ENCODE peak calls at places on chromosome 20, in seven cellular contexts. One of them, this sample, is unnamed.

GRCh38 chr20:62819494-62820174 is 2.8 kb downstream of the COL9A3 start:
- DNase-seq in lung: no peak
- DNase-seq in HCT116: no peak
- DNase-seq in osteoblast: peak; percentile 100
- DNase-seq in GM23248: peak; percentile 66
- DNase-seq in CD8-positive, alpha-beta T cell: no peak
- DNase-seq in brain microvascular endothelial cell: no peak
- DNase-seq in this sample: peak; percentile 63

GRCh38 chr20:14777571-14777970 is 440.2 kb upstream of the FLRT3 start:
- DNase-seq in brain microvascular endothelial cell: peak; percentile 38
- DNase-seq in osteoblast: no peak
- DNase-seq in HCT116: no peak
- DNase-seq in GM23248: peak; percentile 26
- DNase-seq in CD8-positive, alpha-beta T cell: no peak
- DNase-seq in lung: no peak
- DNase-seq in this sample: no peak

GRCh38 chr20:14877616-14878015 is 540.2 kb upstream of the FLRT3 start:
- DNase-seq in GM23248: no peak
- DNase-seq in osteoblast: no peak
- DNase-seq in HCT116: no peak
- DNase-seq in brain microvascular endothelial cell: no peak
- DNase-seq in CD8-positive, alpha-beta T cell: no peak
- DNase-seq in lung: no peak
- DNase-seq in this sample: no peak

GRCh38 chr20:24077145-24077544 is 88.6 kb upstream of the GGTLC1 start:
- DNase-seq in brain microvascular endothelial cell: no peak
- DNase-seq in CD8-positive, alpha-beta T cell: no peak
- DNase-seq in lung: no peak
- DNase-seq in GM23248: no peak
- DNase-seq in osteoblast: no peak
- DNase-seq in HCT116: no peak
- DNase-seq in this sample: no peak

GRCh38 chr20:9555781-9556180 is 41.4 kb downstream of the LAMP5 start:
- DNase-seq in GM23248: peak; percentile 30
- DNase-seq in osteoblast: no peak
- DNase-seq in brain microvascular endothelial cell: no peak
- DNase-seq in CD8-positive, alpha-beta T cell: no peak
- DNase-seq in HCT116: no peak
- DNase-seq in lung: no peak
- DNase-seq in this sample: no peak

GRCh38 chr20:62702886-62703852 is 5.5 kb upstream of the NTSR1 start:
- DNase-seq in lung: no peak
- DNase-seq in HCT116: peak; percentile 76
- DNase-seq in CD8-positive, alpha-beta T cell: peak; percentile 27
- DNase-seq in osteoblast: peak; percentile 100
- DNase-seq in brain microvascular endothelial cell: peak; percentile 85
- DNase-seq in GM23248: peak; percentile 96
- DNase-seq in this sample: no peak

GRCh38 chr20:24419786-24420185 is 49.6 kb upstream of the SYNDIG1 start:
- DNase-seq in osteoblast: no peak
- DNase-seq in lung: no peak
- DNase-seq in brain microvascular endothelial cell: no peak
- DNase-seq in GM23248: no peak
- DNase-seq in CD8-positive, alpha-beta T cell: no peak
- DNase-seq in HCT116: no peak
- DNase-seq in this sample: no peak

GRCh38 chr20:41300906-41301305 is 16.6 kb downstream of the ZHX3 start:
- DNase-seq in osteoblast: no peak
- DNase-seq in HCT116: no peak
- DNase-seq in lung: no peak
- DNase-seq in brain microvascular endothelial cell: no peak
- DNase-seq in CD8-positive, alpha-beta T cell: no peak
- DNase-seq in GM23248: no peak
- DNase-seq in this sample: no peak

GRCh38 chr20:59042151-59042795 is at the start of gene PRELID3B:
- DNase-seq in GM23248: peak; percentile 67
- DNase-seq in brain microvascular endothelial cell: no peak
- DNase-seq in lung: peak; percentile 39
- DNase-seq in osteoblast: peak; percentile 92
- DNase-seq in HCT116: no peak
- DNase-seq in CD8-positive, alpha-beta T cell: no peak
- DNase-seq in this sample: peak; percentile 76

GRCh38 chr20:33656010-33656782 is 5.9 kb upstream of the C20orf144 start:
- DNase-seq in osteoblast: peak; percentile 58
- DNase-seq in GM23248: no peak
- DNase-seq in HCT116: no peak
- DNase-seq in lung: no peak
- DNase-seq in brain microvascular endothelial cell: no peak
- DNase-seq in CD8-positive, alpha-beta T cell: no peak
- DNase-seq in this sample: peak; percentile 46

GRCh38 chr20:1934162-1934561 is 39.0 kb downstream of the SIRPA start:
- DNase-seq in HCT116: no peak
- DNase-seq in GM23248: peak; percentile 95
- DNase-seq in lung: no peak
- DNase-seq in CD8-positive, alpha-beta T cell: no peak
- DNase-seq in osteoblast: peak; percentile 97
- DNase-seq in brain microvascular endothelial cell: no peak
- DNase-seq in this sample: no peak

GRCh38 chr20:57828696-57829095 is 118.9 kb upstream of the PMEPA1 start:
- DNase-seq in lung: no peak
- DNase-seq in brain microvascular endothelial cell: no peak
- DNase-seq in CD8-positive, alpha-beta T cell: no peak
- DNase-seq in GM23248: no peak
- DNase-seq in HCT116: no peak
- DNase-seq in osteoblast: no peak
- DNase-seq in this sample: no peak

GRCh38 chr20:56417911-56418310 is 5.9 kb downstream of the CASS4 start:
- DNase-seq in brain microvascular endothelial cell: peak; percentile 30
- DNase-seq in GM23248: peak; percentile 63
- DNase-seq in CD8-positive, alpha-beta T cell: no peak
- DNase-seq in HCT116: no peak
- DNase-seq in lung: no peak
- DNase-seq in osteoblast: no peak
- DNase-seq in this sample: no peak

GRCh38 chr20:24802286-24802820 is 146.7 kb upstream of the CST7 start:
- DNase-seq in lung: no peak
- DNase-seq in CD8-positive, alpha-beta T cell: no peak
- DNase-seq in osteoblast: no peak
- DNase-seq in GM23248: no peak
- DNase-seq in HCT116: no peak
- DNase-seq in brain microvascular endothelial cell: no peak
- DNase-seq in this sample: no peak

GRCh38 chr20:17935761-17936160 is 32.8 kb downstream of the SNX5 start:
- DNase-seq in brain microvascular endothelial cell: no peak
- DNase-seq in osteoblast: no peak
- DNase-seq in CD8-positive, alpha-beta T cell: no peak
- DNase-seq in GM23248: no peak
- DNase-seq in lung: no peak
- DNase-seq in HCT116: no peak
- DNase-seq in this sample: no peak

GRCh38 chr20:39282619-39283092 is 320.5 kb downstream of the DHX35 start:
- DNase-seq in GM23248: no peak
- DNase-seq in HCT116: no peak
- DNase-seq in brain microvascular endothelial cell: no peak
- DNase-seq in osteoblast: no peak
- DNase-seq in CD8-positive, alpha-beta T cell: no peak
- DNase-seq in lung: no peak
- DNase-seq in this sample: peak; percentile 63

GRCh38 chr20:24987244-24987643 is 5.3 kb downstream of the APMAP start:
- DNase-seq in osteoblast: no peak
- DNase-seq in lung: no peak
- DNase-seq in brain microvascular endothelial cell: no peak
- DNase-seq in HCT116: no peak
- DNase-seq in GM23248: peak; percentile 11
- DNase-seq in CD8-positive, alpha-beta T cell: peak; percentile 9
- DNase-seq in this sample: no peak

GRCh38 chr20:1539816-1540215 is 17.7 kb downstream of the SIRPD start:
- DNase-seq in brain microvascular endothelial cell: no peak
- DNase-seq in osteoblast: no peak
- DNase-seq in CD8-positive, alpha-beta T cell: no peak
- DNase-seq in lung: no peak
- DNase-seq in GM23248: no peak
- DNase-seq in HCT116: no peak
- DNase-seq in this sample: no peak

GRCh38 chr20:53579581-53580375 is 13.9 kb downstream of the ZNF217 start:
- DNase-seq in lung: no peak
- DNase-seq in brain microvascular endothelial cell: no peak
- DNase-seq in CD8-positive, alpha-beta T cell: peak; percentile 29
- DNase-seq in osteoblast: no peak
- DNase-seq in HCT116: no peak
- DNase-seq in GM23248: peak; percentile 85
- DNase-seq in this sample: peak; percentile 36

GRCh38 chr20:62454936-62455673 is 20.7 kb downstream of the GATA5 start:
- DNase-seq in CD8-positive, alpha-beta T cell: no peak
- DNase-seq in osteoblast: no peak
- DNase-seq in HCT116: no peak
- DNase-seq in GM23248: no peak
- DNase-seq in lung: no peak
- DNase-seq in brain microvascular endothelial cell: no peak
- DNase-seq in this sample: peak; percentile 77

GRCh38 chr20:59903631-59904030 is 29.8 kb downstream of the SYCP2 start:
- DNase-seq in osteoblast: no peak
- DNase-seq in lung: no peak
- DNase-seq in brain microvascular endothelial cell: no peak
- DNase-seq in HCT116: no peak
- DNase-seq in GM23248: no peak
- DNase-seq in CD8-positive, alpha-beta T cell: no peak
- DNase-seq in this sample: no peak

GRCh38 chr20:4045741-4046140 is 30.4 kb upstream of the RNF24 start:
- DNase-seq in brain microvascular endothelial cell: peak; percentile 34
- DNase-seq in lung: no peak
- DNase-seq in osteoblast: peak; percentile 85
- DNase-seq in HCT116: no peak
- DNase-seq in CD8-positive, alpha-beta T cell: no peak
- DNase-seq in GM23248: peak; percentile 65
- DNase-seq in this sample: no peak

GRCh38 chr20:4041748-4042411 is 26.5 kb upstream of the RNF24 start:
- DNase-seq in osteoblast: peak; percentile 89
- DNase-seq in CD8-positive, alpha-beta T cell: no peak
- DNase-seq in HCT116: peak; percentile 95
- DNase-seq in brain microvascular endothelial cell: peak; percentile 87
- DNase-seq in GM23248: peak; percentile 89
- DNase-seq in lung: peak; percentile 89
- DNase-seq in this sample: peak; percentile 49

GRCh38 chr20:4043329-4043728 is 28.0 kb upstream of the RNF24 start:
- DNase-seq in lung: no peak
- DNase-seq in GM23248: no peak
- DNase-seq in osteoblast: no peak
- DNase-seq in CD8-positive, alpha-beta T cell: no peak
- DNase-seq in HCT116: no peak
- DNase-seq in brain microvascular endothelial cell: no peak
- DNase-seq in this sample: no peak

GRCh38 chr20:4045082-4045481 is 29.7 kb upstream of the RNF24 start:
- DNase-seq in HCT116: no peak
- DNase-seq in lung: no peak
- DNase-seq in CD8-positive, alpha-beta T cell: no peak
- DNase-seq in osteoblast: no peak
- DNase-seq in GM23248: no peak
- DNase-seq in brain microvascular endothelial cell: no peak
- DNase-seq in this sample: no peak

GRCh38 chr20:4043801-4044200 is 28.4 kb upstream of the RNF24 start:
- DNase-seq in lung: no peak
- DNase-seq in HCT116: no peak
- DNase-seq in GM23248: no peak
- DNase-seq in CD8-positive, alpha-beta T cell: no peak
- DNase-seq in brain microvascular endothelial cell: no peak
- DNase-seq in osteoblast: no peak
- DNase-seq in this sample: no peak
- H3K4me3 ChIP-seq in lung: no peak overlapping the region
- H3K4me3 ChIP-seq in HCT116: no peak overlapping the region
- H3K4me3 ChIP-seq in GM23248: no peak overlapping the region
- H3K4me3 ChIP-seq in CD8-positive, alpha-beta T cell: no peak overlapping the region
- H3K4me3 ChIP-seq in brain microvascular endothelial cell: no peak overlapping the region
- H3K4me3 ChIP-seq in osteoblast: no peak overlapping the region
- H3K4me3 ChIP-seq in this sample: no peak overlapping the region

DNA sequence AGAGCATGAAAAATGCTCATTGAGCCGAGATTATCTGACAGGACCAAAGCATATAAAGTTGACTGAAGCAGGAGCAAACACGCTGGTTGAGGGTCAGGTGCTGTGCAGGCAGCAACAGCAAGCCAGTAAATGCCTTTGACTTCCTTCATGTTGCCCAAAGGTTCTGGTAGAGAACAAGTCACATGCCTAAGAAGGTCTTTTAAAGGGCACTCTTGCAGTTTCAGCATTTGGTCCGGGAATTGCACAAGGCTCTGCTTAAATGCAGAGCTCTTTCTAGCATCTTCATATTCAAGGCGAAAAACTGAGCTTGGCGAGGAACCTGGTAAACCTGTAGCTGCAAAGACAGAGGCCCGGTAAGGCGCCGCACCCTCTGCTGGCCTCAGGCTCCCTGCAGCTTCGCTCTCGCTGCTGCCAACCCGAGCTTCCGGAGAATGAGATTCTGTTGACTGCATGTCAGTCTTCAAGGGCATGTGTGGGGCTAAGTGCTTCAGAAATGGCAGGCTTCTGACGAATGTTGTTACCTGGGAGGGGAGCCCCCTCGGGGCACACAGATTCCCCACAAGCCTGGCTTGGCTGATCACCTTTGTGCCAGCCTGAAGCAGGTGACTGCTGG is 205.2 kb downstream of the KIF16B start:
- DNase-seq in osteoblast: no peak
- DNase-seq in lung: no peak
- DNase-seq in brain microvascular endothelial cell: no peak
- DNase-seq in GM23248: no peak
- DNase-seq in HCT116: no peak
- DNase-seq in CD8-positive, alpha-beta T cell: no peak
- DNase-seq in this sample: no peak
- H3K36me3 ChIP-seq in osteoblast: no peaks in the 10 kb centered on the region
- H3K36me3 ChIP-seq in lung: peaks cover 19% of the 10 kb centered on the region
- H3K36me3 ChIP-seq in brain microvascular endothelial cell: no peaks in the 10 kb centered on the region
- H3K36me3 ChIP-seq in GM23248: no peaks in the 10 kb centered on the region
- H3K36me3 ChIP-seq in HCT116: no peaks in the 10 kb centered on the region
- H3K36me3 ChIP-seq in CD8-positive, alpha-beta T cell: no peaks in the 10 kb centered on the region
- H3K36me3 ChIP-seq in this sample: no peaks in the 10 kb centered on the region

GRCh38 chr20:20860078-20860806 is 147.8 kb upstream of the RALGAPA2 start:
- DNase-seq in brain microvascular endothelial cell: peak; percentile 88
- DNase-seq in osteoblast: peak; percentile 90
- DNase-seq in lung: peak; percentile 89
- DNase-seq in GM23248: peak; percentile 89
- DNase-seq in CD8-positive, alpha-beta T cell: peak; percentile 90
- DNase-seq in HCT116: peak; percentile 69
- DNase-seq in this sample: peak; percentile 79
- H3K27me3 ChIP-seq in brain microvascular endothelial cell: no peaks in the 10 kb centered on the region
- H3K27me3 ChIP-seq in osteoblast: no peaks in the 10 kb centered on the region
- H3K27me3 ChIP-seq in lung: no peaks in the 10 kb centered on the region
- H3K27me3 ChIP-seq in GM23248: no peaks in the 10 kb centered on the region
- H3K27me3 ChIP-seq in CD8-positive, alpha-beta T cell: peaks cover 3% of the 10 kb centered on the region
- H3K27me3 ChIP-seq in HCT116: no peaks in the 10 kb centered on the region
- H3K27me3 ChIP-seq in this sample: no peaks in the 10 kb centered on the region

GRCh38 chr20:49567421-49568256 is at the start of gene PTGIS:
- DNase-seq in brain microvascular endothelial cell: no peak
- DNase-seq in osteoblast: peak; percentile 92
- DNase-seq in CD8-positive, alpha-beta T cell: no peak
- DNase-seq in HCT116: no peak
- DNase-seq in GM23248: peak; percentile 84
- DNase-seq in lung: no peak
- DNase-seq in this sample: peak; percentile 93
- H3K4me3 ChIP-seq in brain microvascular endothelial cell: peak within 1 kb of the TSS; percentile 48
- H3K4me3 ChIP-seq in osteoblast: peak within 1 kb of the TSS; percentile 78
- H3K4me3 ChIP-seq in CD8-positive, alpha-beta T cell: no peak within 1 kb of the TSS
- H3K4me3 ChIP-seq in HCT116: no peak within 1 kb of the TSS
- H3K4me3 ChIP-seq in GM23248: peak within 1 kb of the TSS; percentile 89
- H3K4me3 ChIP-seq in lung: peak within 1 kb of the TSS; percentile 2
- H3K4me3 ChIP-seq in this sample: peak within 1 kb of the TSS; percentile 76

GRCh38 chr20:32234135-32234808 is 26.6 kb downstream of the POFUT1 start:
- DNase-seq in HCT116: no peak
- DNase-seq in lung: no peak
- DNase-seq in GM23248: no peak
- DNase-seq in osteoblast: no peak
- DNase-seq in brain microvascular endothelial cell: no peak
- DNase-seq in CD8-positive, alpha-beta T cell: no peak
- DNase-seq in this sample: no peak
- H3K36me3 ChIP-seq in HCT116: peaks cover 29% of the 10 kb centered on the region
- H3K36me3 ChIP-seq in lung: peaks cover 41% of the 10 kb centered on the region
- H3K36me3 ChIP-seq in GM23248: peaks cover 11% of the 10 kb centered on the region
- H3K36me3 ChIP-seq in osteoblast: peaks cover 52% of the 10 kb centered on the region
- H3K36me3 ChIP-seq in brain microvascular endothelial cell: peaks cover 38% of the 10 kb centered on the region
- H3K36me3 ChIP-seq in CD8-positive, alpha-beta T cell: peaks cover 11% of the 10 kb centered on the region
- H3K36me3 ChIP-seq in this sample: peaks cover 29% of the 10 kb centered on the region

This sample was measured in H7.